ENCODE peak calls at places on chromosomes 4 and X, in six cellular contexts. S is GM13976; P is hypothalamus; O is AG04449; X is activated CD4-positive, alpha-beta T cell treated with anti-CD3 and anti-CD28 coated beads for 1 hour; Z is naive thymus-derived CD8-positive, alpha-beta T cell. G is an unnamed sample.

GRCh38 chrX:38192007-38192625 is 28.6 kb downstream of the SRPX start:
- DNase-seq in S (no peak), P (no peak), O (no peak), X (no peak), Z (no peak), G (peak)

GRCh38 chrX:84710611-84711010 is 208.4 kb upstream of the HDX start:
- DNase-seq in S (no peak), P (no peak), O (no peak), X (no peak), Z (no peak), G (no peak)

GRCh38 chr4:3290476-3290875 is 2.3 kb upstream of the RGS12 start:
- DNase-seq in S (no peak), P (no peak), O (no peak), X (no peak), Z (no peak), G (no peak)

GRCh38 chr4:88587285-88587684 is 5.0 kb upstream of the HERC3 start:
- DNase-seq in S (no peak), P (no peak), O (no peak), X (no peak), Z (no peak), G (no peak)

GRCh38 chrX:65920620-65921019 is 119.3 kb downstream of the VSIG4 start:
- DNase-seq in S (no peak), P (no peak), O (no peak), X (no peak), Z (no peak), G (no peak)

GRCh38 chrX:2489446-2490445 is 11.0 kb downstream of the DHRSX start:
- DNase-seq in S (peak), P (no peak), O (no peak), X (no peak), Z (no peak), G (no peak)

GRCh38 chrX:15820106-15821073 is 30.1 kb downstream of the ZRSR2 start:
- DNase-seq in S (no peak), P (no peak), O (no peak), X (no peak), Z (no peak), G (peak)

GRCh38 chr4:184382189-184382846 is 92.0 kb downstream of the IRF2 start:
- DNase-seq in S (no peak), P (no peak), O (no peak), X (no peak), Z (no peak), G (no peak)

GRCh38 chrX:110316351-110317078 is 1.4 kb downstream of the AMMECR1 start:
- DNase-seq in S (no peak), P (no peak), O (no peak), X (no peak), Z (no peak), G (peak)

GRCh38 chr4:140071806-140072205 is 82.2 kb downstream of the MAML3 start:
- DNase-seq in S (peak), P (no peak), O (peak), X (peak), Z (peak), G (peak)

GRCh38 chr4:88600129-88600849 is 8.0 kb downstream of the HERC3 start:
- DNase-seq in S (no peak), P (no peak), O (peak), X (no peak), Z (no peak), G (peak)

GRCh38 chrX:23815376-23815775 is 32.4 kb downstream of the SAT1 start:
- DNase-seq in S (no peak), P (no peak), O (no peak), X (no peak), Z (no peak), G (no peak)

GRCh38 chrX:120464409-120464808 is 4.7 kb downstream of the LAMP2 start:
- DNase-seq in S (no peak), P (no peak), O (no peak), X (no peak), Z (no peak), G (no peak)

GRCh38 chr4:100299019-100299418 is 108.8 kb upstream of the DDIT4L start:
- DNase-seq in S (no peak), P (no peak), O (peak), X (no peak), Z (no peak), G (peak)

GRCh38 chr4:104743141-104743748 is 248.6 kb upstream of the CXXC4 start:
- DNase-seq in S (peak), P (no peak), O (no peak), X (no peak), Z (no peak), G (no peak)

GRCh38 chr4:125677665-125678307 is 363.0 kb downstream of the FAT4 start:
- DNase-seq in S (no peak), P (no peak), O (no peak), X (no peak), Z (no peak), G (no peak)

GRCh38 chr4:139562067-139562684 is 6.2 kb upstream of the SETD7 start:
- DNase-seq in S (no peak), P (no peak), O (no peak), X (no peak), Z (no peak), G (no peak)